ENCODE peak calls at places on chromosomes 7 and 10, in eight cellular contexts. C is adrenal gland, Y is IMR-90, M is GM12878, A is thyroid gland, J is GM12892, I is HCT116, X is sigmoid colon. W is an unnamed sample.

GRCh38 chr7:140196361-140197217 is 19.8 kb upstream of the KDM7A start:
- DNase-seq in X (peak), A (peak), I (no peak), C (peak), J (no peak), M (no peak), Y (peak), W (no peak)

GRCh38 chr10:125039354-125039769 is 97.4 kb downstream of the ZRANB1 start:
- DNase-seq in J (no peak), Y (no peak), I (no peak), A (peak), M (no peak), X (no peak), C (no peak), W (no peak)

GRCh38 chr7:133910761-133911160 is 216.4 kb upstream of the LRGUK start:
- DNase-seq in I (no peak), A (no peak), X (no peak), C (no peak), J (no peak), M (no peak), Y (no peak), W (no peak)

GRCh38 chr10:130751851-130752250 is 559.7 kb downstream of the TCERG1L start:
- DNase-seq in M (no peak), Y (no peak), A (no peak), J (no peak), I (no peak), X (peak), C (no peak), W (no peak)

GRCh38 chr10:97785231-97785630 is 13.4 kb upstream of the SFRP5 start:
- DNase-seq in C (no peak), M (no peak), J (no peak), X (no peak), Y (no peak), I (no peak), A (no peak), W (no peak)

GRCh38 chr10:56104487-56104886 is 256.6 kb downstream of the ZWINT start:
- DNase-seq in J (no peak), M (no peak), X (no peak), A (no peak), I (no peak), Y (no peak), C (no peak), W (no peak)

GRCh38 chr10:60426425-60426824 is 36.8 kb upstream of the ANK3 start:
- DNase-seq in C (no peak), Y (peak), I (no peak), J (no peak), M (no peak), A (no peak), X (no peak), W (no peak)

GRCh38 chr7:2101630-2102374 is 130.9 kb downstream of the MAD1L1 start:
- DNase-seq in I (no peak), M (no peak), X (no peak), J (no peak), A (no peak), Y (no peak), C (no peak), W (no peak)

GRCh38 chr7:123538897-123539296 is 4.5 kb upstream of the IQUB start:
- DNase-seq in J (no peak), M (no peak), X (no peak), Y (peak), A (no peak), C (no peak), I (no peak), W (no peak)

GRCh38 chr7:74222851-74223710 is 13.3 kb downstream of the LAT2 start:
- DNase-seq in I (no peak), J (no peak), X (no peak), C (no peak), A (no peak), M (no peak), Y (no peak), W (no peak)

GRCh38 chr7:35370694-35371093 is 116.8 kb upstream of the TBX20 start:
- DNase-seq in C (no peak), X (no peak), M (no peak), Y (no peak), A (no peak), I (no peak), J (no peak), W (no peak)

GRCh38 chr7:151233111-151233701 is 923 bp downstream of the CHPF2 start:
- DNase-seq in X (peak), M (no peak), I (no peak), A (peak), C (peak), J (peak), Y (peak), W (peak)

DNA sequence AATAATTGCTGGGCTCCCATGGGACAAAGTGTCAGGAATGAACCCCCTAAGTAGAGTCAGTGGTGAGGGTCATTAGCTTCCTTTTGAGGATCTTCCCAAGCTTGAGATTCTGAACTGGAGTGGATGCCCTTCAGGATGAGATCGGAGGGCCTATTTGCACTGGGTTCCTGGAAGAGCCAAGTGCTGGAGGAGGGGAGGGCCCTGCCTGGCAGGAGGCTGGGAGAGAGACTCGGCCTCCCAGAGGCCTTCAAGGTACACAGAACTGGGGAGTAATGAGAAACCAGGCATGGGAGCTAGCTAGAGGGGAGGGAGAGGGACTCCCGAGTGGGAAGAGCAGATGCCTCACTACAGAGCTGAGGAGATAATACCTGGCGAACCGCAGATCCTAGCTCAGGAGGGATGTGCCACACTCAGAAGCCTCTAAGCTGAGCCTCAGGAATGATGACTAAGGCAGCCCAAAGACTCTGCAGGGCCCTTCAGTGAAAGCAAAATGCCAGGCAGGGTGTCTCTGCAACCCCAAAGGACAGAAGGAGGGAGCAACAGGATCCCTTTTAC is 9.4 kb downstream of the PDAP1 start:
- DNase-seq in J (no peak), I (no peak), A (no peak), Y (no peak), M (no peak), C (no peak), X (no peak), W (no peak)
- TF ChIP-seq POLR2A in J (no peak), I (no peak), A (no peak), Y (no peak), M (peak), C (no peak), X (no peak), W (no peak)

GRCh38 chr10:91409069-91409868 is 875 bp upstream of the HECTD2 start:
- DNase-seq in I (no peak), A (peak), C (peak), Y (peak), M (no peak), J (peak), X (peak), W (peak)
- TF ChIP-seq POLR2A in I (peak), A (peak), C (peak), Y (peak), M (no peak), J (no peak), X (peak), W (peak)

DNA sequence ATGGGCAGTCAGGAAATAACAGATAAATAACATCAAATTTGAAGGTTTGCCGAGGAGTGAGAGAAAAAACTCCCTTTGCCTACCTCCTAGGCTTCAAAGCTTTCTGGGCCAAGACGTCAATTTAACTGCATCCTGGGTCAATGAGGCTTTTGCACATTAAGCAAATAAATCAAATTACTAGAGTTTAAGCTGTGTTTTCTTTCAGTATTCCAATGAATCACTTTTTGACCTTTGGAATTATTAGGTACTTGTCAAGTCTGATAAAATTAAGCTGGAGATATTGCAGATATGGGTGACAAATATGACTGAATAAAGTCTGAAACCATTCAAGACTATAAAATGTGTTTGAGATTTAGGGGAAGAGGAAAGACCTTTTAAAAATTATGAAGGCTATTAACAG is 22.2 kb downstream of the GLUD1 start:
- DNase-seq in I (no peak), X (no peak), M (no peak), C (no peak), Y (no peak), A (no peak), J (no peak), W (no peak)
- TF ChIP-seq POLR2A in I (no peak), X (no peak), M (no peak), C (no peak), Y (no peak), A (no peak), J (no peak), W (no peak)

GRCh38 chr7:131071786-131072504 is 255.7 kb upstream of the MKLN1 start:
- DNase-seq in A (no peak), I (no peak), Y (peak), C (peak), M (no peak), X (no peak), J (no peak), W (no peak)
- TF ChIP-seq POLR2A in A (no peak), I (no peak), Y (no peak), C (no peak), M (no peak), X (no peak), J (no peak), W (no peak)

GRCh38 chr7:106626376-106627293 is 34.3 kb downstream of the CCDC71L start:
- DNase-seq in M (no peak), J (no peak), C (no peak), A (peak), I (peak), Y (no peak), X (no peak), W (no peak)

GRCh38 chr7:106625678-106626301 is 35.2 kb downstream of the CCDC71L start:
- DNase-seq in Y (no peak), X (no peak), A (no peak), M (no peak), I (no peak), J (no peak), C (no peak), W (no peak)

GRCh38 chr7:106630648-106631047 is 30.3 kb downstream of the CCDC71L start:
- DNase-seq in M (no peak), C (no peak), Y (no peak), I (no peak), J (no peak), X (no peak), A (no peak), W (no peak)

GRCh38 chr7:106634958-106635357 is 26.0 kb downstream of the CCDC71L start:
- DNase-seq in C (no peak), X (no peak), A (no peak), Y (no peak), I (no peak), J (no peak), M (no peak), W (no peak)

GRCh38 chr7:106629521-106629920 is 31.4 kb downstream of the CCDC71L start:
- DNase-seq in M (no peak), C (no peak), J (no peak), X (no peak), I (no peak), Y (peak), A (no peak), W (no peak)
- TF ChIP-seq POLR2A in M (no peak), C (no peak), J (no peak), X (no peak), I (no peak), Y (no peak), A (no peak), W (no peak)

DNA sequence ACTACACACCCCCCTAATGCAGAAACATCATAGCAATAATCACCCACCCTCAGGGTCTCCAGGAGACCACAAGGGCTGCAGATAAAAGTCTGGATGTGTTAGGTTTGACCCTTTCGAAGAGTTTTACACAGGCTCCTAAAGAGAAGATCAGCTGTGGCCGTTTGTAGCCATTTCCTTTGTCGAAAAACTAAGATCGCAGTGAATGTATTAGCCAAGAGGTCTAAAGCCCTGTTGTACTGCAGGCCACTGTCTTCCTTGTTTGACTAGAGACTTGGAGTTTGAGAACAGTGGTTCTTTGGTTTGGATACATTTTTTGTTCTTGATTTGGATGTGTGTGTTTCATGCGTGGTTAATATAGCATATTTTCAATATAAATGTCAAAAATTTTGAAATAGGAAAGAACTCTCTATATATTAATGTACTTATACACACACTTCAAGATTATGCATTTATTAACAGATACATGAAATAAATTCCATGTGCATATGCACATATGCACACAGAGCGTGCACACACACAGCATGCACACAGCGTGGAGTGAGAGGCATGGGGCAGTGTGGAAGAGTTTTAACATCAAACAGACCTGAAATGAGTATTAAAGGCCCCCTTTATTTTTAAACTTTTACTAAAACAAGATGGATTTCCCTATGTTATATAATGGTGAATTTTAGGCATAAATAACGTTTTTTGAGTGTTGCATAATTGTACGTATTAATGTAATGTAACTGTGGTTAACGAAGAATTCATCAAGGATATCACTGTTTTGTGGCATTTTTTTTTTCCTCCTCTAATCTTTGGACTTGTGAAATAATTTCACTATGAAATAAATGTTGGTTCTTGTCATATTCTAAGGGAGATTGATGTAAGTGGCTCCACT is 2.2 kb downstream of the IKZF1 start:
- DNase-seq in I (no peak), M (no peak), Y (no peak), A (no peak), J (no peak), X (no peak), C (no peak), W (no peak)
- TF ChIP-seq POLR2A in I (no peak), M (no peak), Y (no peak), A (no peak), J (no peak), X (no peak), C (no peak), W (no peak)

W was measured in H54.